ENCODE peak calls at places on chromosomes 13 and 19, in six cellular contexts. X is CD8-positive, alpha-beta T cell; B is progenitor cell of endocrine pancreas; A is mesothelial cell of epicardium; S is kidney epithelial cell; H is endothelial cell. L is an unnamed sample.

GRCh38 chr13:44364019-44364418 is 9.6 kb upstream of the SERP2 start:
- DNase-seq in X (no peak), H (no peak), B (no peak), S (no peak), A (no peak), L (no peak)

GRCh38 chr13:37319041-37319443 is 213.6 kb upstream of the CSNK1A1L start:
- DNase-seq in S (no peak), A (no peak), X (no peak), H (no peak), B (no peak), L (no peak)

GRCh38 chr13:111210488-111210887 is 95.4 kb downstream of the ARHGEF7 start:
- DNase-seq in S (peak; percentile 64), X (no peak), A (peak; percentile 57), H (no peak), B (no peak), L (no peak)

GRCh38 chr13:40792284-40793051 is 3.1 kb downstream of the SLC25A15 start:
- DNase-seq in X (no peak), B (no peak), H (no peak), S (no peak), A (no peak), L (no peak)

GRCh38 chr13:43132228-43132627 is 108.8 kb downstream of the DNAJC15 start:
- DNase-seq in S (peak; percentile 16), B (no peak), A (no peak), H (peak; percentile 23), X (no peak), L (no peak)

GRCh38 chr19:45404557-45405434 is at the start of gene PPP1R13L:
- DNase-seq in H (peak; percentile 74), A (peak; percentile 81), B (peak; percentile 69), X (no peak), S (peak; percentile 70), L (peak; percentile 73)

GRCh38 chr19:13190781-13191540 is 40.8 kb downstream of the IER2 start:
- DNase-seq in A (no peak), X (no peak), B (no peak), S (no peak), H (no peak), L (no peak)

GRCh38 chr13:20053016-20053415 is 94.5 kb downstream of the ZMYM2 start:
- DNase-seq in X (no peak), H (no peak), B (no peak), S (no peak), A (no peak), L (no peak)

GRCh38 chr19:54670576-54671347 is 8.0 kb downstream of the LILRB4 start:
- DNase-seq in A (no peak), H (no peak), S (no peak), X (no peak), B (no peak), L (no peak)

GRCh38 chr19:31253816-31254551 is 95.3 kb downstream of the TSHZ3 start:
- DNase-seq in H (no peak), B (no peak), S (no peak), X (no peak), A (no peak), L (no peak)

GRCh38 chr19:10193666-10194499 is 870 bp downstream of the DNMT1 start:
- DNase-seq in B (peak; percentile 16), S (no peak), X (no peak), A (peak; percentile 38), H (peak; percentile 22), L (no peak)

GRCh38 chr13:69300131-69300530 is 807.5 kb upstream of the ATXN8OS start:
- DNase-seq in H (no peak), A (no peak), B (no peak), S (no peak), X (no peak), L (no peak)

GRCh38 chr19:9913237-9914000 is 22.9 kb downstream of the OLFM2 start:
- DNase-seq in S (no peak), H (peak; percentile 51), A (peak; percentile 48), B (no peak), X (no peak), L (peak; percentile 66)

GRCh38 chr13:108929532-108929931 is 300.1 kb downstream of the MYO16 start:
- DNase-seq in H (no peak), A (no peak), B (no peak), X (no peak), S (no peak), L (no peak)

GRCh38 chr13:52356327-52356726 is 49.6 kb downstream of the THSD1 start:
- DNase-seq in H (no peak), B (no peak), A (no peak), S (peak; percentile 57), X (no peak), L (no peak)

GRCh38 chr13:75480691-75481175 is 1.2 kb downstream of the TBC1D4 start:
- DNase-seq in H (peak; percentile 36), A (peak; percentile 61), X (no peak), S (no peak), B (peak; percentile 47), L (peak; percentile 61)

GRCh38 chr13:37208052-37208451 is 102.6 kb upstream of the CSNK1A1L start:
- DNase-seq in A (no peak), B (no peak), X (no peak), S (no peak), H (no peak), L (no peak)

GRCh38 chr19:55160128-55160985 is 2.8 kb upstream of the TNNI3 start:
- DNase-seq in X (peak; percentile 69), B (peak; percentile 85), S (no peak), A (peak; percentile 93), H (peak; percentile 95), L (peak; percentile 98)

GRCh38 chr19:21463449-21464105 is 41.8 kb upstream of the ZNF429 start:
- DNase-seq in B (peak; percentile 63), S (peak; percentile 38), A (peak; percentile 65), X (no peak), H (peak; percentile 53), L (peak; percentile 63)

GRCh38 chr19:6011794-6012193 is 33.9 kb upstream of the RANBP3 start:
- DNase-seq in X (no peak), H (no peak), A (no peak), S (no peak), B (no peak), L (no peak)

GRCh38 chr13:97834255-97834654 is 119.2 kb upstream of the IPO5 start:
- DNase-seq in B (no peak), A (no peak), S (no peak), X (no peak), H (no peak), L (no peak)

GRCh38 chr13:96130818-96131217 is 40.9 kb downstream of the HS6ST3 start:
- DNase-seq in A (no peak), X (no peak), H (no peak), B (no peak), S (no peak), L (no peak)

GRCh38 chr19:16038196-16038695 is 38.0 kb upstream of the TPM4 start:
- DNase-seq in B (no peak), A (no peak), X (no peak), H (no peak), S (no peak), L (no peak)

GRCh38 chr13:93786846-93787245 is 560.2 kb downstream of the GPC6 start:
- DNase-seq in X (no peak), B (no peak), S (no peak), H (no peak), A (no peak), L (no peak)

GRCh38 chr19:46428278-46429141 is at the start of gene PNMA8C:
- DNase-seq in H (peak; percentile 75), B (peak; percentile 34), X (peak; percentile 21), S (no peak), A (no peak), L (peak; percentile 86)

DNA sequence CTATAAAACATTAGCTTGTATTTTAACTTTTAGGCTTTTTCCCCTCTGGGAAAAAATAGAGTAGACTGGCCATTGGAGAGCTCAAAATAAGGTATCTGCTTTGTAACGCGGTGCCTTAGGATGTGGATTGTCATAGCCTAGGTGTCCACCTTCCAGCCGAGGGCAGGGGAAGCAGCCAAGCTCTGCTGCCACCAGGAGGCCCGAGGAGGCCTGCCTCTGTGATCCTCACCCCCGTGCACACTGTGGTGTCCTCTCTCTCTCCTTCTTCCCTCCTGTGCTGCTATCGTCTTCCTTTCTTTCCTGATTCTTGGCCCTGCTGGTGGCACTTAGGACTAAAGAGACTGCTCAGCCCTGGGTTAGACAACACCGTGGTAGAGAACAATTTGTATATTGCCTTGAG is 11.3 kb downstream of the HNRNPM start:
- DNase-seq in A (no peak), X (no peak), B (no peak), S (no peak), H (peak; percentile 39), L (peak; percentile 24)
- TF ChIP-seq CTCF in A (no peak), X (no peak), B (peak; percentile 30), S (peak; percentile 24), H (peak; percentile 22), L (no peak)

DNA sequence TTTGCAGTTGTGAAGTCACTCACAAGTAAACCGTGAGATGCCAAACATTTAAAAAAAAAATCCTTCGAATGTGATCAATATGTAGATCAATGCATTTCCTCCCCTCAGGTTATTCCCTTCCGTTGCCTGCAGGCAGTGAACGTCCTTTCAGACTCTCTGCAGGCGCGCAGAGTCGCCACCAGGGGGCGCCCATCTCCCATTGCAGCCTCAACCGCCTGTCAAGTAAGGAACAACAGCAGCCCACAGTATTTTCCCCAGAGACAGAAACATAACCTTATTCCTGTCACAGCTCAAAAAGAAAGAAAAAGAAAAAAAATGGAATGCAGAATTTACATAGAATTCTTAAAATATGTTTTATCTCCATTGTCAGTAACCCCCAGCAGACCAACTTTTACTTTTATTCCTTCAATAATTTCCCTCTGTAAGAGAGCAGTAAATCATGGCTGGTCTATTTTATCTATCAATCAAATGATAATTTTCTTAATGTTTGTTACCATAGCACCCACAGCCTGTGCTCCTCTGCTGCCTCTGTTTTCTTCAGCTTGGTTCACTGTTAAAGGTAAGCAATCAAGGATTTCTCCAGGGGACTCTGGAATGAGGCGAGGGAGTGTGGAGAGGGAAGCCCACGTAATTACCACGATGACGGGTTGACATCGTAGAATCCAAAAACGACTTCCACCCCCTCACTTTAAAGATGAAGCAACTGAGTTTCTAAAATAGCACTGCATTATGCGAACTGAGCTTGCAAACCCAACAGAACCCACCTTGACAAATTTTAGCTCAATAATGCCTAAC is 637.6 kb upstream of the ARGLU1 start:
- DNase-seq in H (peak; percentile 81), X (no peak), A (peak; percentile 87), B (peak; percentile 76), S (no peak), L (peak; percentile 87)
- TF ChIP-seq CTCF in H (peak; percentile 99), X (peak; percentile 92), A (peak; percentile 95), B (peak; percentile 99), S (peak; percentile 98), L (peak; percentile 100)

GRCh38 chr13:30255696-30256095 is 51.7 kb downstream of the KATNAL1 start:
- DNase-seq in A (no peak), S (no peak), H (no peak), X (no peak), B (no peak), L (no peak)
- TF ChIP-seq CTCF in A (no peak), S (no peak), H (no peak), X (no peak), B (no peak), L (no peak)

GRCh38 chr19:42325308-42325895 is at the start of gene MEGF8:
- DNase-seq in X (peak; percentile 96), B (peak; percentile 95), A (peak; percentile 98), H (peak; percentile 94), S (peak; percentile 95), L (peak; percentile 98)

GRCh38 chr19:42324655-42325307 is 654 bp upstream of the MEGF8 start:
- DNase-seq in X (no peak), B (no peak), H (no peak), S (no peak), A (no peak), L (peak; percentile 49)

GRCh38 chr19:42327381-42327780 is 1.9 kb downstream of the MEGF8 start:
- DNase-seq in B (no peak), S (no peak), H (no peak), A (no peak), X (no peak), L (no peak)

GRCh38 chr19:42326969-42327368 is 1.5 kb downstream of the MEGF8 start:
- DNase-seq in B (no peak), A (no peak), S (no peak), H (no peak), X (no peak), L (no peak)

GRCh38 chr19:42325896-42326771 is 699 bp downstream of the MEGF8 start:
- DNase-seq in B (no peak), X (no peak), S (no peak), A (peak; percentile 50), H (peak; percentile 39), L (peak; percentile 50)
- TF ChIP-seq CTCF in B (peak; percentile 44), X (no peak), S (peak; percentile 7), A (no peak), H (no peak), L (peak; percentile 9)

L was measured in nephron progenitor cell.